ENCODE peak calls at places on chromosome 13, in nine cellular contexts. K is spleen; W is heart right ventricle; T is IMR-90; V is esophagus muscularis mucosa; N is osteoblast; D is CD8-positive, alpha-beta T cell; O is heart left ventricle; I is tibial nerve. F is an unnamed sample.

GRCh38 chr13:74443623-74444022 is 309.4 kb upstream of the KLF12 start:
- DNase-seq in O (no peak), W (no peak), D (no peak), N (peak; percentile 72), V (no peak), I (no peak), K (no peak), T (peak; percentile 85), F (no peak)

GRCh38 chr13:90868321-90868920 is 479.1 kb upstream of the MIR17HG start:
- DNase-seq in I (no peak), W (no peak), D (no peak), V (no peak), K (no peak), N (no peak), T (peak; percentile 11), O (no peak), F (no peak)

GRCh38 chr13:105050696-105051095 is 1484.8 kb downstream of the EFNB2 start:
- DNase-seq in D (no peak), T (peak; percentile 4), N (no peak), O (no peak), K (no peak), I (no peak), W (no peak), V (no peak), F (no peak)

GRCh38 chr13:90008707-90009149 is 1338.8 kb upstream of the MIR17HG start:
- DNase-seq in D (no peak), K (no peak), W (no peak), I (no peak), N (no peak), V (no peak), T (no peak), O (no peak), F (no peak)

GRCh38 chr13:34547929-34548328 is 394.1 kb upstream of the NBEA start:
- DNase-seq in V (no peak), K (no peak), T (no peak), N (no peak), O (no peak), D (no peak), I (no peak), W (no peak), F (no peak)

GRCh38 chr13:28532226-28533048 is 37.5 kb upstream of the FLT1 start:
- DNase-seq in V (peak; percentile 60), I (no peak), D (no peak), K (peak; percentile 81), O (peak; percentile 72), W (peak; percentile 55), N (peak; percentile 82), T (no peak), F (no peak)

GRCh38 chr13:85974604-85975366 is 175.6 kb upstream of the SLITRK6 start:
- DNase-seq in K (no peak), N (no peak), D (no peak), V (no peak), T (no peak), O (no peak), I (no peak), W (no peak), F (no peak)

GRCh38 chr13:77184455-77184854 is 142.4 kb downstream of the MYCBP2 start:
- DNase-seq in I (no peak), O (no peak), T (no peak), N (no peak), V (no peak), K (peak; percentile 74), D (no peak), W (no peak), F (no peak)

GRCh38 chr13:50908371-50908770 is 1.2 kb upstream of the RNASEH2B start:
- DNase-seq in I (no peak), D (no peak), W (no peak), K (no peak), T (no peak), O (no peak), V (no peak), N (no peak), F (no peak)

GRCh38 chr13:50910483-50910805 is 853 bp downstream of the RNASEH2B start:
- DNase-seq in N (peak; percentile 79), D (no peak), O (no peak), V (no peak), T (peak; percentile 42), W (no peak), K (no peak), I (no peak), F (no peak)

GRCh38 chr13:50905256-50905655 is 4.3 kb upstream of the RNASEH2B start:
- DNase-seq in I (no peak), O (no peak), D (no peak), T (no peak), W (no peak), V (no peak), K (no peak), N (no peak), F (peak; percentile 68)

GRCh38 chr13:50909605-50910482 is at the start of gene RNASEH2B:
- DNase-seq in W (peak; percentile 78), K (peak; percentile 94), D (peak; percentile 42), N (peak; percentile 94), I (peak; percentile 30), O (peak; percentile 88), T (peak; percentile 40), V (no peak), F (peak; percentile 70)

DNA sequence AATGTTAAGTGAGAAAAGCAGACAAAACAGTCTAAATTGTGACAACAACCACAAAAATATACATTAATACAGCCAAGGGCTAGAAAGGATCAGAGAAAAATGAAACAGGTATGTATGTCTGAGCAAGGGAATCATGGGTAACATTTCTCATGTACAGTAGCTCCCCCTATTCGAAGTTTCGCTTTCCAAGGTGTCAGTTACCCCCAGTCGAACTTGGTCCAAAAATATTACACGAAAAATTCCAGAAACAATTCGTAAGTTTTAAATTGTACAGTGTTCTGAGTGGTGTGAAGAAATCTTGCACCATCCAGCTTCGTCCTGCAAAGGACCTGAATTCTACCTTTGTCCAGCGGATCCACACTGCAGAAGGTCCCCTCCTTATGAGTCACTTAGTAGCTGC is 1.8 kb upstream of the RNASEH2B start:
- DNase-seq in O (no peak), D (no peak), V (no peak), I (no peak), W (no peak), T (no peak), N (peak; percentile 73), K (no peak), F (no peak)
- H3K4me1 ChIP-seq in O (peaks cover 21% of the 10 kb centered on the region), D (peaks cover 20% of the 10 kb centered on the region), V (peaks cover 32% of the 10 kb centered on the region), I (peaks cover 9% of the 10 kb centered on the region), W (peaks cover 25% of the 10 kb centered on the region), T (peaks cover 7% of the 10 kb centered on the region), N (peaks cover 18% of the 10 kb centered on the region), K (peaks cover 20% of the 10 kb centered on the region), F (no peaks in the 10 kb centered on the region)

DNA sequence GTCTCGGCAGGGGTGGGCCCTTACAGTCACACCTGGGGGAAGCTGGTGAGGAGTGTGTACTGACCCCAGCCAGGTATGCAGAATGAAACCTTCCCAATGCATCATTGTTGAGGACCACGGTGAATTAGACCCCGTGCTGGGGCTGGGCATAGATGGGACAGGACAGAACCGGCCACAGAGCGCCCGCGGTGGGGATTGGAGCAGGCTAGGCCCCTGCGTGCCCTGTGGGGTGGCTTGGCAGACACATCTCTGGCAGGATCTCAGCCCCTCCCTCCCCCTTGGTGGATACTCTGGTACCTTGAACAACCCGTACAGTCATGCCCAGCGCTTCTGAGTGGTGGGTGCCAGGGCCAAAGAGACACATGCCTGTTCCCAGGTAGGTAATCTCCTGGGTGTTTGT is 200.6 kb downstream of the TEX29 start:
- DNase-seq in W (no peak), T (no peak), V (no peak), D (no peak), O (peak; percentile 48), I (no peak), K (peak; percentile 44), N (no peak), F (no peak)
- H3K9me3 ChIP-seq in W (no peaks in the 10 kb centered on the region), T (peaks cover 27% of the 10 kb centered on the region), V (no peaks in the 10 kb centered on the region), D (no peaks in the 10 kb centered on the region), O (no peaks in the 10 kb centered on the region), I (no peaks in the 10 kb centered on the region), K (no peaks in the 10 kb centered on the region), N (no peaks in the 10 kb centered on the region), F (no peaks in the 10 kb centered on the region)

DNA sequence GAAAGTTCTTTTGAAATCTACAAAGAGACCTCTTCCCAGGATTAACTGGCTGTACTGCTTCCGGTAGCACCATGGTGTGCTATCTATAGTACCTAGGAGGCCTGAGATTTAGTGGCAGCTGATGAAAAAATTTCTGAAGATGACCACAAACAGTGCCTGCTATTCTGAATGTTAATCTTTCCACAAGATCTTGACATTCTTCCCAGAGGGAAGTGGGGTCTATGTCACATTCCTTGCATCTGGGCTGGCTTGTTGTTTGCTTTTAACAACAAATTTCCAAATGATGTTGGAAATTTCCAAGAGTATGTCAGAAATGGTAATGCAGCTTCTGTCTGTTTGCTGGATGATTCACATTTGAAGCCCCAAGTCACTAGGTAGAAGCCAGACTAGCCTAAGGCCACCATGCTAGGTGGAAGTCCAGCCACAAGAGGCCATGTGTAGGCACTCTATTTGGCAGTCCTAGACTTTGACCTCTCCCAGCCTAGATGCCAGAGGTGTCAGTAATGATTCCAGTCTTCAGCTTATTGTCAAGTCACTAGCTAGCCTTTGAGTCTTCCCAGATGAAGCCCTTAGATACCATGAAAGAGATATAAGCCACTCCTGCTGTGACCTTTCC is 22.1 kb downstream of the SPART start:
- DNase-seq in K (no peak), O (no peak), I (no peak), N (no peak), T (peak; percentile 52), W (no peak), D (no peak), V (no peak), F (no peak)
- H3K36me3 ChIP-seq in K (peaks cover 75% of the 10 kb centered on the region), O (peaks cover 17% of the 10 kb centered on the region), I (peaks cover 3% of the 10 kb centered on the region), N (peaks cover 56% of the 10 kb centered on the region), T (peaks cover 34% of the 10 kb centered on the region), W (peaks cover 73% of the 10 kb centered on the region), D (peaks cover 16% of the 10 kb centered on the region), V (peaks cover 69% of the 10 kb centered on the region), F (peaks cover 12% of the 10 kb centered on the region)

GRCh38 chr13:40631605-40632004 is 34.8 kb downstream of the FOXO1 start:
- DNase-seq in T (no peak), I (no peak), V (peak; percentile 0), K (no peak), D (no peak), W (no peak), N (no peak), O (no peak), F (no peak)

GRCh38 chr13:40639226-40639681 is 27.2 kb downstream of the FOXO1 start:
- DNase-seq in D (no peak), K (no peak), N (peak; percentile 84), W (no peak), O (no peak), T (no peak), I (no peak), V (no peak), F (no peak)

GRCh38 chr13:40637644-40638043 is 28.8 kb downstream of the FOXO1 start:
- DNase-seq in V (no peak), O (no peak), W (no peak), N (no peak), K (no peak), D (no peak), I (no peak), T (no peak), F (no peak)

GRCh38 chr13:40632915-40633314 is 33.5 kb downstream of the FOXO1 start:
- DNase-seq in I (no peak), W (no peak), K (no peak), V (no peak), T (no peak), D (no peak), N (no peak), O (no peak), F (no peak)

DNA sequence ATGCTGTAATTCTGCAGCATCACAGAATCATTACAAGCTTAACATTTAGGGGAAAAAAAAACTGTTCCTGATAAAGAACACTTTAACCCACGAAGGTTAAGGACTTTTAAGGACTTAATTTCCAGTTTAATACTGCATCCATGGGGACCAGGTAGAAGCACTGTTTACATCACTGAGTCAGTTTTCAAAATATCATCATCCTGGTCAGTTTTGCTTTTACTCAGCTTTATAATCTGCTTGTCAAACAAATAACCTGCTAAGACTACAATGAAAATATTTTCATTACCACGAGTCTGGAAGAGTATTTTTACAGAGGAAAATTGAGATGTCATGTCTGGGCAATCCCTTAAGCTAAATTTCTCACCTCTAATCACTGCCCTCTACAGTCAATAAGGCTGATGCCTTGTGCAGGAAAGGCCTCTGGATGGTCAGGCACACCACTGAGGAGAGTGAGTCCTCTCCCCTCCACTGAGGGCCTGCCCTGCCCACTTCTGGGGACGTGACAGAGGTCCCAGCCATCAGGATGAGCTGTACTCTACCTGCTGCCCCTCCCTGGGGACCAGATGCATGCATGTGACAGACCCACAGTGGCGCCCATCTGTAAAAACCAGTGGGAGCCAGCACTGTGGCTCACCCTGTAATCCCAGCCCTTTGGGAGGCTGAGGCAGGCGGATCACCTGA is 31.0 kb downstream of the FOXO1 start:
- DNase-seq in I (no peak), T (no peak), V (peak; percentile 83), K (no peak), W (no peak), D (no peak), N (no peak), O (no peak), F (no peak)
- H3K4me1 ChIP-seq in I (peaks cover 32% of the 10 kb centered on the region), T (no peaks in the 10 kb centered on the region), V (peaks cover 64% of the 10 kb centered on the region), K (peaks cover 54% of the 10 kb centered on the region), W (peaks cover 65% of the 10 kb centered on the region), D (peaks cover 85% of the 10 kb centered on the region), N (peaks cover 5% of the 10 kb centered on the region), O (peaks cover 30% of the 10 kb centered on the region), F (peaks cover 26% of the 10 kb centered on the region)